ENCODE peak calls at places on chromosomes 12 and 14, in ten cellular contexts. F is CD4-positive, CD25-positive, alpha-beta regulatory T cell; Z is iPS-NIHi11; J is fibroblast of mammary gland; N is amniotic stem cell; S is cardiac fibroblast; I is stomach; W is SHP77 treated with DMSO at 0.1 percent for 48 hours; Y is GM06990; P is T-helper 1 cell. V is an unnamed sample.

GRCh38 chr14:62557416-62557815 is 487.8 kb downstream of the KCNH5 start:
- DNase-seq in F (no peak), Z (no peak), J (no peak), N (no peak), S (no peak), I (no peak), W (no peak), Y (no peak), P (no peak), V (no peak)

GRCh38 chr12:132593938-132594358 is 16.4 kb downstream of the LRCOL1 start:
- DNase-seq in F (no peak), Z (peak; percentile 91), J (peak; percentile 94), N (peak; percentile 41), S (peak; percentile 40), I (peak; percentile 95), W (peak; percentile 98), Y (peak; percentile 48), P (peak; percentile 17), V (peak; percentile 70)

GRCh38 chr14:99327458-99328250 is 55.7 kb upstream of the BCL11B start:
- DNase-seq in F (no peak), Z (peak; percentile 7), J (no peak), N (no peak), S (no peak), I (no peak), W (no peak), Y (no peak), P (no peak), V (no peak)

GRCh38 chr14:80211143-80212024 is at the start of gene DIO2:
- DNase-seq in F (no peak), Z (peak; percentile 5), J (peak; percentile 62), N (no peak), S (peak; percentile 60), I (no peak), W (no peak), Y (no peak), P (no peak), V (no peak)

GRCh38 chr12:114799574-114800487 is 115.9 kb upstream of the TBX3 start:
- DNase-seq in F (no peak), Z (peak; percentile 31), J (no peak), N (no peak), S (peak; percentile 28), I (peak; percentile 92), W (no peak), Y (no peak), P (no peak), V (no peak)

GRCh38 chr14:94120667-94121335 is 8.6 kb downstream of the IFI27L2 start:
- DNase-seq in F (no peak), Z (no peak), J (peak; percentile 79), N (peak; percentile 36), S (peak; percentile 87), I (peak; percentile 8), W (no peak), Y (no peak), P (no peak), V (no peak)

GRCh38 chr12:67155863-67156262 is 113.3 kb upstream of the CAND1 start:
- DNase-seq in F (no peak), Z (no peak), J (peak; percentile 59), N (no peak), S (peak; percentile 17), I (no peak), W (no peak), Y (no peak), P (no peak), V (no peak)

GRCh38 chr14:65639216-65639615 is 226.7 kb downstream of the FUT8 start:
- DNase-seq in F (no peak), Z (no peak), J (peak; percentile 6), N (no peak), S (peak; percentile 48), I (no peak), W (no peak), Y (no peak), P (no peak), V (no peak)

GRCh38 chr12:24795699-24796385 is 153.1 kb downstream of the BCAT1 start:
- DNase-seq in F (no peak), Z (no peak), J (no peak), N (no peak), S (no peak), I (no peak), W (no peak), Y (no peak), P (peak; percentile 70), V (no peak)

GRCh38 chr12:1881301-1881700 is 37.2 kb downstream of the CACNA2D4 start:
- DNase-seq in F (no peak), Z (peak; percentile 1), J (no peak), N (no peak), S (no peak), I (no peak), W (no peak), Y (no peak), P (no peak), V (no peak)

GRCh38 chr14:81509838-81510452 is 23.7 kb downstream of the SEL1L start:
- DNase-seq in F (no peak), Z (no peak), J (peak; percentile 65), N (no peak), S (peak; percentile 42), I (no peak), W (no peak), Y (no peak), P (no peak), V (no peak)

GRCh38 chr14:102092806-102093205 is 6.0 kb upstream of the HSP90AA1 start:
- DNase-seq in F (no peak), Z (no peak), J (no peak), N (no peak), S (no peak), I (no peak), W (no peak), Y (no peak), P (no peak), V (no peak)

GRCh38 chr14:61280092-61280525 is 1.0 kb downstream of the TMEM30B start:
- DNase-seq in F (no peak), Z (no peak), J (no peak), N (no peak), S (no peak), I (peak; percentile 45), W (no peak), Y (no peak), P (no peak), V (no peak)

GRCh38 chr12:27012239-27012981 is 1.8 kb downstream of the TM7SF3 start:
- DNase-seq in F (no peak), Z (no peak), J (no peak), N (no peak), S (no peak), I (no peak), W (no peak), Y (no peak), P (no peak), V (no peak)

GRCh38 chr12:123061806-123062205 is 81.3 kb downstream of the ARL6IP4 start:
- DNase-seq in F (no peak), Z (no peak), J (no peak), N (no peak), S (no peak), I (no peak), W (no peak), Y (no peak), P (no peak), V (no peak)

GRCh38 chr12:95446511-95446910 is 27.4 kb upstream of the METAP2 start:
- DNase-seq in F (no peak), Z (peak; percentile 70), J (peak; percentile 47), N (no peak), S (peak; percentile 44), I (peak; percentile 34), W (no peak), Y (no peak), P (no peak), V (no peak)

GRCh38 chr12:9742665-9743064 is 9.8 kb upstream of the CLECL1 start:
- DNase-seq in F (no peak), Z (no peak), J (no peak), N (no peak), S (no peak), I (peak; percentile 44), W (no peak), Y (no peak), P (peak; percentile 64), V (no peak)

GRCh38 chr12:130401703-130402102 is 64.0 kb downstream of the PIWIL1 start:
- DNase-seq in F (no peak), Z (no peak), J (no peak), N (no peak), S (no peak), I (no peak), W (no peak), Y (no peak), P (no peak), V (no peak)

GRCh38 chr12:63822352-63822751 is 22.1 kb upstream of the SRGAP1 start:
- DNase-seq in F (no peak), Z (no peak), J (peak; percentile 16), N (no peak), S (peak; percentile 46), I (no peak), W (no peak), Y (no peak), P (no peak), V (no peak)

GRCh38 chr12:109606261-109607028 is 32.9 kb downstream of the MVK start:
- DNase-seq in F (no peak), Z (peak; percentile 75), J (no peak), N (no peak), S (no peak), I (no peak), W (peak; percentile 43), Y (no peak), P (no peak), V (no peak)

GRCh38 chr12:70292017-70292776 is 49.0 kb downstream of the CNOT2 start:
- DNase-seq in F (no peak), Z (no peak), J (no peak), N (no peak), S (no peak), I (no peak), W (no peak), Y (no peak), P (no peak), V (no peak)

GRCh38 chr12:50986961-50987737 is 34.8 kb downstream of the HIGD1C start:
- DNase-seq in F (no peak), Z (peak; percentile 66), J (peak; percentile 75), N (no peak), S (peak; percentile 73), I (peak; percentile 49), W (no peak), Y (peak; percentile 12), P (peak; percentile 45), V (peak; percentile 35)

GRCh38 chr12:27802511-27802910 is 22.5 kb upstream of the MANSC4 start:
- DNase-seq in F (no peak), Z (no peak), J (peak; percentile 18), N (no peak), S (no peak), I (no peak), W (peak; percentile 72), Y (no peak), P (no peak), V (no peak)

GRCh38 chr12:39102474-39103209 is 197.3 kb upstream of the CPNE8 start:
- DNase-seq in F (no peak), Z (no peak), J (peak; percentile 84), N (no peak), S (peak; percentile 69), I (no peak), W (no peak), Y (no peak), P (no peak), V (no peak)

GRCh38 chr14:58844544-58844943 is 206.8 kb downstream of the DACT1 start:
- DNase-seq in F (no peak), Z (no peak), J (no peak), N (no peak), S (no peak), I (no peak), W (peak; percentile 56), Y (no peak), P (no peak), V (no peak)

GRCh38 chr14:101761032-101761880 is at the start of gene PPP2R5C:
- DNase-seq in F (peak; percentile 84), Z (peak; percentile 91), J (peak; percentile 82), N (peak; percentile 72), S (peak; percentile 84), I (peak; percentile 93), W (peak; percentile 23), Y (peak; percentile 87), P (peak; percentile 89), V (peak; percentile 94)

GRCh38 chr14:61841145-61841544 is 78.9 kb downstream of the SNAPC1 start:
- DNase-seq in F (no peak), Z (no peak), J (peak; percentile 17), N (no peak), S (peak; percentile 40), I (no peak), W (no peak), Y (no peak), P (no peak), V (no peak)

GRCh38 chr14:81162941-81163340 is 57.8 kb downstream of the GTF2A1 start:
- DNase-seq in F (no peak), Z (no peak), J (peak; percentile 26), N (no peak), S (peak; percentile 42), I (no peak), W (no peak), Y (no peak), P (no peak), V (no peak)

V was measured in GM10248.